ENCODE peak calls at places on chromosomes 11 and 22, in seven cellular contexts. Q is Panc1, H is SK-N-SH, T is transverse colon, U is upper lobe of left lung, M is H1, X is stomach. E is an unnamed sample.

GRCh38 chr11:73141309-73142127 is 600 bp downstream of the FCHSD2 start:
- DNase-seq in Q (no peak), H (peak), T (peak), U (peak), M (no peak), X (peak), E (peak)

GRCh38 chr11:82494988-82495432 is 238.7 kb downstream of the FAM181B start:
- DNase-seq in Q (no peak), H (peak), T (no peak), U (no peak), M (no peak), X (no peak), E (no peak)

GRCh38 chr11:62443390-62444201 is 24.8 kb downstream of the SCGB1A1 start:
- DNase-seq in Q (no peak), H (peak), T (no peak), U (peak), M (no peak), X (no peak), E (no peak)

GRCh38 chr22:22357024-22357868 is 112.7 kb downstream of the VPREB1 start:
- DNase-seq in Q (no peak), H (peak), T (peak), U (peak), M (peak), X (peak), E (peak)

GRCh38 chr11:459511-460220 is 9.6 kb downstream of the PTDSS2 start:
- DNase-seq in Q (no peak), H (no peak), T (no peak), U (no peak), M (no peak), X (no peak), E (no peak)

GRCh38 chr11:116415095-116415494 is 357.7 kb downstream of the BUD13 start:
- DNase-seq in Q (no peak), H (no peak), T (no peak), U (no peak), M (no peak), X (no peak), E (no peak)

GRCh38 chr11:94243571-94244229 is 60.7 kb upstream of the IZUMO1R start:
- DNase-seq in Q (no peak), H (no peak), T (no peak), U (no peak), M (no peak), X (no peak), E (no peak)

GRCh38 chr22:48483764-48484528 is 1343.7 kb downstream of the BRD1 start:
- DNase-seq in Q (no peak), H (no peak), T (no peak), U (no peak), M (no peak), X (no peak), E (peak)

GRCh38 chr11:9078113-9079041 is 13.0 kb downstream of the SCUBE2 start:
- DNase-seq in Q (no peak), H (no peak), T (no peak), U (no peak), M (no peak), X (no peak), E (no peak)

GRCh38 chr11:125941241-125941605 is 4.6 kb upstream of the VSIG10L2 start:
- DNase-seq in Q (no peak), H (no peak), T (no peak), U (no peak), M (no peak), X (peak), E (no peak)

GRCh38 chr22:45996241-45997076 is 19.5 kb upstream of the WNT7B start:
- DNase-seq in Q (no peak), H (no peak), T (peak), U (peak), M (no peak), X (no peak), E (peak)

GRCh38 chr11:134126197-134126822 is 57.4 kb downstream of the JAM3 start:
- DNase-seq in Q (no peak), H (peak), T (no peak), U (no peak), M (peak), X (no peak), E (no peak)

GRCh38 chr22:43431821-43432554 is 20.2 kb downstream of the MPPED1 start:
- DNase-seq in Q (no peak), H (no peak), T (no peak), U (no peak), M (no peak), X (no peak), E (peak)

GRCh38 chr11:113885897-113886296 is 10.5 kb upstream of the USP28 start:
- DNase-seq in Q (no peak), H (no peak), T (no peak), U (no peak), M (no peak), X (no peak), E (no peak)

GRCh38 chr11:2694495-2694894 is 5.3 kb downstream of the KCNQ1OT1 start:
- DNase-seq in Q (no peak), H (no peak), T (no peak), U (no peak), M (no peak), X (no peak), E (peak)

GRCh38 chr11:69099193-69099592 is 50.5 kb downstream of the TPCN2 start:
- DNase-seq in Q (no peak), H (no peak), T (peak), U (peak), M (no peak), X (no peak), E (no peak)

GRCh38 chr11:62707277-62707771 is at the start of the genes BSCL2 and GNG3:
- DNase-seq in Q (no peak), H (peak), T (no peak), U (no peak), M (peak), X (no peak), E (peak)

GRCh38 chr11:64571410-64572091 is 19.5 kb upstream of the SLC22A12 start:
- DNase-seq in Q (no peak), H (no peak), T (peak), U (no peak), M (no peak), X (no peak), E (peak)

GRCh38 chr11:115716577-115717214 is 212.5 kb upstream of the CADM1 start:
- DNase-seq in Q (no peak), H (no peak), T (no peak), U (peak), M (no peak), X (no peak), E (no peak)

GRCh38 chr11:18321622-18321990 is 334 bp downstream of the HPS5 start:
- DNase-seq in Q (no peak), H (peak), T (no peak), U (no peak), M (no peak), X (no peak), E (no peak)

GRCh38 chr11:58640386-58641023 is 18.0 kb downstream of the CNTF start:
- DNase-seq in Q (no peak), H (no peak), T (no peak), U (no peak), M (no peak), X (no peak), E (no peak)

GRCh38 chr11:116537736-116538135 is 235.1 kb downstream of the BUD13 start:
- DNase-seq in Q (no peak), H (no peak), T (no peak), U (no peak), M (no peak), X (no peak), E (no peak)

GRCh38 chr11:10139656-10140055 is 154.4 kb downstream of the SBF2 start:
- DNase-seq in Q (no peak), H (no peak), T (no peak), U (no peak), M (no peak), X (no peak), E (no peak)

GRCh38 chr11:69500285-69501120 is 19.0 kb downstream of the LINC01488 start:
- DNase-seq in Q (no peak), H (peak), T (no peak), U (peak), M (no peak), X (no peak), E (peak)

GRCh38 chr11:35529971-35530495 is 4.6 kb upstream of the PAMR1 start:
- DNase-seq in Q (no peak), H (peak), T (no peak), U (no peak), M (no peak), X (no peak), E (no peak)

GRCh38 chr11:61963016-61963281 is 4.5 kb downstream of the FTH1 start:
- DNase-seq in Q (no peak), H (no peak), T (peak), U (no peak), M (no peak), X (no peak), E (peak)

GRCh38 chr22:39994566-39995345 is at the start of gene FAM83F:
- DNase-seq in Q (no peak), H (no peak), T (peak), U (peak), M (no peak), X (peak), E (peak)

GRCh38 chr11:76074178-76075112 is 131.9 kb downstream of the WNT11 start:
- DNase-seq in Q (no peak), H (no peak), T (no peak), U (no peak), M (no peak), X (no peak), E (no peak)

GRCh38 chr22:20319041-20319744 is 667 bp downstream of the DGCR6L start:
- DNase-seq in Q (no peak), H (peak), T (no peak), U (no peak), M (no peak), X (peak), E (peak)

GRCh38 chr11:87194985-87195820 is 157.5 kb downstream of the TMEM135 start:
- DNase-seq in Q (no peak), H (no peak), T (no peak), U (no peak), M (no peak), X (no peak), E (no peak)

GRCh38 chr11:63909621-63910506 is 7.1 kb downstream of the RCOR2 start:
- DNase-seq in Q (no peak), H (peak), T (no peak), U (peak), M (no peak), X (no peak), E (no peak)

GRCh38 chr11:65315204-65315865 is 669 bp downstream of the CDC42EP2 start:
- DNase-seq in Q (no peak), H (peak), T (peak), U (peak), M (peak), X (peak), E (peak)

GRCh38 chr11:128200467-128200866 is 386.9 kb downstream of the ETS1 start:
- DNase-seq in Q (no peak), H (no peak), T (no peak), U (no peak), M (no peak), X (no peak), E (no peak)

GRCh38 chr11:125141686-125142535 is 22.6 kb upstream of the PKNOX2 start:
- DNase-seq in Q (peak), H (peak), T (peak), U (peak), M (no peak), X (peak), E (peak)

GRCh38 chr22:47776329-47776728 is 1013.9 kb downstream of the TBC1D22A start:
- DNase-seq in Q (no peak), H (no peak), T (no peak), U (no peak), M (no peak), X (no peak), E (no peak)

GRCh38 chr22:37254867-37255233 is 10.8 kb upstream of the RAC2 start:
- DNase-seq in Q (no peak), H (no peak), T (no peak), U (no peak), M (no peak), X (no peak), E (no peak)

GRCh38 chr11:26095340-26095739 is 236.6 kb upstream of the ANO3 start:
- DNase-seq in Q (no peak), H (no peak), T (no peak), U (no peak), M (no peak), X (no peak), E (no peak)

GRCh38 chr22:17131686-17132085 is 10.5 kb upstream of the TMEM121B start:
- DNase-seq in Q (no peak), H (no peak), T (no peak), U (no peak), M (peak), X (no peak), E (peak)

GRCh38 chr11:47349521-47350095 is 2.9 kb downstream of the MYBPC3 start:
- DNase-seq in Q (no peak), H (no peak), T (no peak), U (peak), M (no peak), X (no peak), E (no peak)

GRCh38 chr22:36399473-36399780 is 11.7 kb upstream of the MYH9 start:
- DNase-seq in Q (no peak), H (no peak), T (no peak), U (no peak), M (no peak), X (no peak), E (no peak)

GRCh38 chr11:17276236-17277023 is at the start of gene NUCB2:
- DNase-seq in Q (no peak), H (peak), T (peak), U (peak), M (peak), X (peak), E (peak)

GRCh38 chr11:17277024-17277584 is 565 bp downstream of the NUCB2 start:
- DNase-seq in Q (no peak), H (no peak), T (no peak), U (no peak), M (no peak), X (no peak), E (no peak)

GRCh38 chr11:17286332-17286731 is 9.8 kb downstream of the NUCB2 start:
- DNase-seq in Q (no peak), H (no peak), T (no peak), U (no peak), M (no peak), X (no peak), E (no peak)

GRCh38 chr11:17275376-17276235 is 933 bp upstream of the NUCB2 start:
- DNase-seq in Q (no peak), H (no peak), T (no peak), U (no peak), M (no peak), X (no peak), E (no peak)

DNA sequence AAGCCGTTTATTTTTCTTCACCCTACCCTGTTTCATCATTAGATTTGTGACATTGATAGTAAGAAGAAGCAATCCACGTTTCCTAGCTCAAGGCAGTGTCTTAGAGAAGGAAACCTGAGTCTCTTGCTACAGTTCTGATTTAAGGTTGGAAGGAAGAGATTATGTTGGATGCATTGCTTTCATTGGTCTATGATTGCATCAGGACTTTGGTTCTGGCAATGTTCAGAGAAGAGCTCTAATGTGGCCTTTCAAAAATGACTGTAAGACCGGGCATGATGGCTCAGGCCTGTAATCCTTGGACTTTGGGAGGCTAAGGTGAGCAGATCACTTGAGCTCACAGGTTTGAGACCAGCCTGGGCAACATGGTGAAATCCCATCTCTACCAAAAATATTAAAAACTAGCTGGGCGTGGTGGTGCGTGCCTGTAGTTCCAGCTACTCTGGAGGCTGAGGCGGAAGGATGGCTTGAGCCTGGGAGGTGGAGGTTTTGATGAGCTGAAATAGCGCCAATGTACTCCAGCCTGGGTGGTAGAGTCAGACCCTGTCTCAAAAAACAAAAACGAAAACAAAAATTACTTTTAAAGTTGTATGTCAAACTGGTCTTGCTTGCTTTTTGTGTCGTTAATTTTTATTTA is 4.1 kb downstream of the NUCB2 start:
- DNase-seq in Q (no peak), H (no peak), T (no peak), U (no peak), M (no peak), X (no peak), E (no peak)
- TF ChIP-seq CTCF in Q (no peak), H (no peak), T (no peak), U (no peak), M (no peak), X (no peak), E (no peak)

GRCh38 chr11:111693224-111693937 is 72.8 kb downstream of the PPP2R1B start:
- DNase-seq in Q (no peak), H (no peak), T (no peak), U (no peak), M (no peak), X (no peak), E (no peak)

GRCh38 chr11:111697910-111698309 is 68.3 kb downstream of the PPP2R1B start:
- DNase-seq in Q (no peak), H (no peak), T (no peak), U (no peak), M (no peak), X (no peak), E (no peak)

GRCh38 chr11:111691731-111692130 is 74.5 kb downstream of the PPP2R1B start:
- DNase-seq in Q (no peak), H (no peak), T (no peak), U (no peak), M (no peak), X (no peak), E (no peak)

GRCh38 chr11:111696556-111696955 is 69.6 kb downstream of the PPP2R1B start:
- DNase-seq in Q (no peak), H (no peak), T (no peak), U (no peak), M (no peak), X (no peak), E (no peak)

DNA sequence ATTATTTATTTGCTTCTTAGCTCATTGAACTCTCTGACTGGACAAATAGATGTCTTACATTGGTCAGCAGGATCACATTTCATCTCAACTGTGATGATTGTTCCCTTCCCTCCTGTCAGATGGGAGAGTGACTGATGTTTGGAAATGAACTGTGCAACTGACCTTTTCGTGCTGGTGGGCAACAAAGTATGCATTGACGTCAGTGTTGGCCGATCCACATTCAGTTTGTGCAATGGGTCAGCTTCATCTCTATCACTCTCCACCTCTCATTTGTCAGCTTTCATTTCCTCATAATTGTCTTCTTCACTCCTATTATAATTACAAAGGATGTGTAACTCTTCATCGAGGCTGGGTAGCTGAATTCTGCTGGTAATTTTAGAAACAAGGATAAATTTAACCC is 71.3 kb downstream of the PPP2R1B start:
- DNase-seq in Q (no peak), H (no peak), T (no peak), U (no peak), M (no peak), X (no peak), E (no peak)
- TF ChIP-seq POLR2AphosphoS5 in Q (no peak), H (no peak), T (no peak), U (peak), M (no peak), X (no peak), E (no peak)

GRCh38 chr11:130707217-130707616 is 209.1 kb downstream of the SNX19 start:
- DNase-seq in Q (no peak), H (no peak), T (no peak), U (no peak), M (no peak), X (no peak), E (no peak)

GRCh38 chr11:130705670-130706421 is 210.4 kb downstream of the SNX19 start:
- DNase-seq in Q (no peak), H (no peak), T (no peak), U (no peak), M (no peak), X (no peak), E (no peak)

GRCh38 chr11:130703489-130704190 is 212.6 kb downstream of the SNX19 start:
- DNase-seq in Q (no peak), H (no peak), T (no peak), U (no peak), M (no peak), X (no peak), E (no peak)

GRCh38 chr11:130709531-130709930 is 206.7 kb downstream of the SNX19 start:
- DNase-seq in Q (no peak), H (no peak), T (no peak), U (peak), M (no peak), X (no peak), E (no peak)

GRCh38 chr11:130706572-130706971 is 209.7 kb downstream of the SNX19 start:
- DNase-seq in Q (no peak), H (no peak), T (no peak), U (no peak), M (no peak), X (no peak), E (no peak)
- TF ChIP-seq CTCF in Q (no peak), H (no peak), T (no peak), U (no peak), M (no peak), X (no peak), E (no peak)

DNA sequence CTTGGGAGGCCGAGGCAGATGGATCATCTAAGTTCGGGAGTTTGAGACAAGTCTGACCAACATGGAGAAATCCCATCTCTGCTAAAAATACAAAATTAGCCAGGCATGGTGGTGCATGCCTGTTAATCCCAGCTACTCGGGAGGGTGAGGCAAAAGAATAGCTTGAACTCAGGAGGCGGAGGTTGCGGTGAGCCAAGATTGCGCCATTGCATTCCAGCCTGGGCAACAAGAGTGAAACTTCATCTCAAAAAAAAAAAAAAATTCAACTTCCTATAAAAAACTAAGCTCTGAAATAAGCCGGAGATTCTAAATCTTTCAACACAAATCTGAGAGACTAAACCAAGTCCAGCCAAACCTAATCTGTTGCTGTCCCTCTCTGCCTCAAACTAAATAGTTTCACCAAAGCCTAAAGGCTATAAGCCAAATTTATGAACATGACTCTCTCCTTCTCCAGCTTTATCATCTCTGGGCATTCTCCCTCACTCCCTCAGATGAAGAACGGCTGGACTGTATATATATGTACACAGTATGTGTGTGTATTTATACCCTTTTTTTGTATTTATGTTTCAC is 3.7 kb downstream of the CLNS1A start:
- DNase-seq in Q (no peak), H (no peak), T (no peak), U (no peak), M (no peak), X (no peak), E (no peak)
- TF ChIP-seq POLR2AphosphoS5 in Q (no peak), H (no peak), T (no peak), U (no peak), M (no peak), X (no peak), E (no peak)